ENCODE peak calls at places on chromosomes 6 and 20, in four cellular contexts. J is cardiac fibroblast, E is lower lobe of right lung, I is A549. C is an unnamed sample.

GRCh38 chr20:44805991-44806729 is 4.2 kb downstream of the RIMS4 start:
- DNase-seq in I (peak), E (peak), J (peak), C (no peak)

GRCh38 chr20:51062065-51062464 is 39.2 kb upstream of the KCNG1 start:
- DNase-seq in I (no peak), J (peak), E (no peak), C (no peak)

GRCh38 chr6:52815167-52816092 is 11.8 kb upstream of the GSTA1 start:
- DNase-seq in I (peak), E (no peak), J (peak), C (no peak)

GRCh38 chr6:12608874-12609273 is 107.7 kb upstream of the PHACTR1 start:
- DNase-seq in E (no peak), J (no peak), I (no peak), C (no peak)

GRCh38 chr6:90127589-90127988 is 169.1 kb downstream of the BACH2 start:
- DNase-seq in J (no peak), I (no peak), E (no peak), C (no peak)

GRCh38 chr6:88374556-88374955 is 208.4 kb upstream of the CNR1 start:
- DNase-seq in J (no peak), I (no peak), E (no peak), C (no peak)

GRCh38 chr20:25464501-25465204 is 57.2 kb downstream of the GINS1 start:
- DNase-seq in E (no peak), J (no peak), I (no peak), C (no peak)

GRCh38 chr20:60358101-60358500 is 399.9 kb downstream of the CDH26 start:
- DNase-seq in J (no peak), E (no peak), I (no peak), C (no peak)

GRCh38 chr20:58048096-58048702 is 180.3 kb downstream of the ANKRD60 start:
- DNase-seq in I (peak), J (peak), E (no peak), C (no peak)

GRCh38 chr6:16388488-16388887 is 150.1 kb downstream of the GMPR start:
- DNase-seq in I (no peak), J (no peak), E (no peak), C (no peak)

GRCh38 chr6:25883991-25884390 is 9.9 kb upstream of the SLC17A3 start:
- DNase-seq in J (peak), E (no peak), I (peak), C (peak)

GRCh38 chr20:25525857-25526256 is 59.5 kb downstream of the NINL start:
- DNase-seq in E (no peak), I (peak), J (peak), C (peak)

GRCh38 chr6:89679215-89680120 is 40.9 kb upstream of the LYRM2 start:
- DNase-seq in J (no peak), I (no peak), E (no peak), C (no peak)

GRCh38 chr20:50814438-50815161 is 19.7 kb downstream of the BCAS4 start:
- DNase-seq in E (no peak), J (no peak), I (no peak), C (no peak)

GRCh38 chr6:26392932-26393636 is 9.0 kb upstream of the BTN3A1 start:
- DNase-seq in J (no peak), I (no peak), E (peak), C (no peak)

GRCh38 chr6:27669278-27669797 is 196.4 kb upstream of the ZNF184 start:
- DNase-seq in I (no peak), J (no peak), E (no peak), C (no peak)

DNA sequence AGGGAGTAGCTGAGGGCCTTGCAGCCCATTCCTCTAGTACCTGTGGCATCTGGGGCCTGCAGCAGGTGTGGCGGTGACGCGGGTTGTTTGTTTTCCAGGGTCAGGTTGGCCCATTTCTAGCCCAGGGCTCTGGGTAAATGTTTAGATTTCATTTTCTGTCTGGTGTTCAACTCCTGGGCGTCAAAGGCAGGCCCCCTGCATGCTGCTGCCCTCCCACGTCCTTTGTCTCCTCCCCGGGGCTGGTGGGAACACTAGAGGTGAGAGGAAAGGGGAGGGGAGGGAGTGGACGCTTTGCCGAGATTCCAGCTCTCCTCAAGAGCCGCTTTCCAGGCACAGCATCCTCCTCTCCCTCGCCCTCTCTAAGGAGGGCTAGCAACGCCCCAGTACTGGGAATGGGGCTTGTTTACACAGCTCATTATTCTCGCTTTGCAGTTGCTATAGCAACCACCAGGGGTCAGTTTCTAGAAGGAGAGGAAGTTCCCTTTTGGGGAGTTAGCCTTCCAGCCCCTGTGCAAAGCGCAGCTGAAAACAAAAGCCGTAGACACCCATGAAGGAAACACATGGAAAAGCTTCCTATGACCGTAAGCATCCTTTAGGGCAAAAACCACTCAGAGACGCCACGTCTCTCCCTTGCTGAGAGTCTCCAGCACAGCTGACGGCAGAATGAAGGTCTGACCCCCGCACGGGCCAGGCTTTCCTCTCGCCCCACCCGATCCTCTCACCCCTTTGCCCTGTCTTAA is 170.6 kb downstream of the LY86 start:
- DNase-seq in E (no peak), J (peak), I (peak), C (no peak)
- TF ChIP-seq CTCF in E (peak), J (peak), I (peak), C (peak)

GRCh38 chr6:9789201-9789600 is 625.7 kb downstream of the TFAP2A start:
- DNase-seq in I (no peak), J (peak), E (no peak), C (no peak)
- H3K4me3 ChIP-seq in I (no peak), J (no peak), E (no peak), C (no peak)

GRCh38 chr6:31897612-31898199 is at the start of gene EHMT2:
- DNase-seq in E (peak), J (peak), I (peak), C (no peak)
- TF ChIP-seq CTCF in E (no peak), J (no peak), I (no peak), C (no peak)

GRCh38 chr6:165988306-165988756 is 179.3 kb downstream of the TBXT start:
- DNase-seq in J (no peak), I (no peak), E (no peak), C (no peak)
- H3K4me3 ChIP-seq in J (peak), I (peak), E (peak), C (peak)

GRCh38 chr6:62645274-62645673 is 359.2 kb upstream of the KHDRBS2 start:
- DNase-seq in J (no peak), I (no peak), E (no peak), C (no peak)

GRCh38 chr6:62640749-62641148 is 354.7 kb upstream of the KHDRBS2 start:
- DNase-seq in J (peak), E (no peak), I (no peak), C (no peak)
- TF ChIP-seq CTCF in J (no peak), E (no peak), I (no peak), C (no peak)

GRCh38 chr6:75206338-75207210 is 721 bp upstream of the COL12A1 start:
- DNase-seq in J (peak), I (no peak), E (no peak), C (no peak)

GRCh38 chr6:75205776-75206334 is at the start of gene COL12A1:
- DNase-seq in J (peak), E (peak), I (peak), C (no peak)

GRCh38 chr6:75209432-75209723 is 3.5 kb upstream of the COL12A1 start:
- DNase-seq in I (no peak), J (no peak), E (no peak), C (no peak)

GRCh38 chr6:75208564-75209431 is 2.9 kb upstream of the COL12A1 start:
- DNase-seq in E (peak), J (peak), I (peak), C (no peak)

DNA sequence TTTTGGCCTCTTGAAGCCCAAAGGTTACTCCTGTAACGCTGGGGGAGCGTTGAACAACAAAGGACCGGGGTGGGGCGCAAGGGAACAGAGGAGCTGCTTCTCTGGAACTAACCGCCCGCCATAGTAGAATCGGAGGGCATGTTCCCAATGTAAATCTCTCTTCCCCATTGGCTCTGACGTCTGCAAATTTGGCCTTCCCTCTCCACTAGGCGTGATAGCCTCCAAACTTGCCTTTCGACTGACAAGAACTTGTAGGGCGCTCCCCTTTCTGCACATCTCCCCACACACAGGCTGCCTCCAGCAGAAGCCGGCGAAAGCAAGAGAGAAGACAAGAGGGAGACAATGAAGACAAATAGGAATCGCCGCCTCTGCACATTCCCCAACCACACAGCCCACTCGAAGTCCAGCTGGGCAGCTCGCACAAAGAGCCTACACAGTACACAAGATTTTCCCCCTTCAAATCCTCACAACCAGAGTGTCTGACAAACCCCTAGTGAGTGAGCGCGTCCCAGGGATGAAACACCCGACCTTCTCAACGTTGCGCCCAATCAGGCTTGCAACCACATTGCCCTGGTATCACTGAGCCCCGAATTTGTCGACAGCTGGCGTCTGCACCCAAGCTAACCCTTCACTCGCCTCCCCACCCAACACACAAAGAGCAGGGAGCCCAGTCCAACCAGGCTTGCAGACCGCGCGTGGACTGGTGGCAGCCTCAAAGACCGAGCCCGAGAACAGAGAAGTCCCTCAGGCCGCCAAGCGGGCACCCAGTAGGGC is 1.5 kb upstream of the COL12A1 start:
- DNase-seq in J (peak), E (no peak), I (no peak), C (no peak)
- H3K4me3 ChIP-seq in J (no peak), E (peak), I (no peak), C (no peak)

GRCh38 chr6:30591008-30591407 is 19.8 kb downstream of the ABCF1 start:
- DNase-seq in I (no peak), J (peak), E (no peak), C (no peak)
- TF ChIP-seq CTCF in I (no peak), J (no peak), E (no peak), C (no peak)

DNA sequence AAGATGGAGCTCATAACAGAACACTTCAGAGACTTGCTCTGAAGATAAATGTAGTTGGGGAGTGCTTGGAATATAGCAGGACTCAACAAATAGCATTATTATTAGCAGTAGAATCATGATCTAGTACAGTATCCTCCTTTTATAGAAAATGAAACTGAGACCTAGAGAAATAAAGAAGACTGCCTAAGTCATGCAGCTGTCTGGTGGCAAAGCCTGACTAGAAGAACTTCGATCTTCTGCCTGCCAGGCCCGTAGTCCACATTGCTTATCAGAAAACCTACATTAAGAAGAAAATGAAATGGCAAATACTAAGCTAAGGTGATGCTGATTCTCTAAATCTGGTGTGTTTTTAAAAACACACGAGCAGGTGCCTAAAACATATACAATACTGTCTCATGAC is 46.4 kb upstream of the DST start:
- DNase-seq in I (no peak), E (no peak), J (no peak), C (no peak)
- H3K4me3 ChIP-seq in I (no peak), E (peak), J (no peak), C (no peak)